ENCODE peak calls at places on chromosomes 16 and 17, in nine cellular contexts. V, Z, O, K, X, F, U, A and S are unnamed samples.

GRCh38 chr16:15825750-15826305 is 31.0 kb downstream of the MYH11 start:
- DNase-seq in V (no peak), X (no peak), A (no peak), O (no peak), K (no peak), F (no peak), U (no peak), Z (no peak), S (no peak)

GRCh38 chr17:37824534-37825485 is 80.0 kb upstream of the HNF1B start:
- DNase-seq in K (peak), F (peak), X (no peak), O (peak), U (peak), A (no peak), V (no peak), Z (no peak), S (no peak)

GRCh38 chr17:50533720-50534148 is 1.2 kb downstream of the EPN3 start:
- DNase-seq in A (no peak), F (no peak), U (peak), K (peak), Z (peak), V (peak), O (no peak), X (peak), S (no peak)

GRCh38 chr16:54050281-54051210 is 236.0 kb downstream of the IRX3 start:
- DNase-seq in V (no peak), A (no peak), O (no peak), Z (no peak), U (no peak), F (no peak), K (no peak), X (no peak), S (peak)

GRCh38 chr16:58024673-58025350 is 742 bp upstream of the MMP15 start:
- DNase-seq in O (no peak), U (peak), K (no peak), V (peak), F (peak), X (peak), Z (no peak), A (no peak), S (no peak)

GRCh38 chr17:81309140-81309858 is 14.2 kb upstream of the SLC38A10 start:
- DNase-seq in A (peak), F (peak), X (peak), K (peak), O (no peak), Z (peak), U (peak), V (peak), S (no peak)

GRCh38 chr17:33889079-33889478 is 366.0 kb upstream of the CCL2 start:
- DNase-seq in K (no peak), V (no peak), F (no peak), A (no peak), O (no peak), X (no peak), Z (no peak), U (no peak), S (no peak)

GRCh38 chr17:8846768-8847211 is 20.7 kb downstream of the PIK3R6 start:
- DNase-seq in O (peak), X (no peak), U (peak), V (no peak), A (no peak), Z (no peak), K (peak), F (peak), S (no peak)

GRCh38 chr16:12214509-12214908 is 238.0 kb downstream of the SNX29 start:
- DNase-seq in U (no peak), F (no peak), Z (no peak), A (no peak), X (no peak), V (no peak), K (no peak), O (no peak), S (no peak)

GRCh38 chr17:11618861-11619566 is 20.7 kb downstream of the DNAH9 start:
- DNase-seq in U (no peak), A (no peak), K (peak), F (peak), V (peak), Z (peak), O (peak), X (peak), S (no peak)

GRCh38 chr17:78680436-78680835 is 101.6 kb downstream of the CYTH1 start:
- DNase-seq in F (no peak), O (no peak), Z (no peak), V (no peak), U (no peak), K (no peak), A (no peak), X (no peak), S (no peak)

GRCh38 chr17:76714822-76715461 is 4.2 kb upstream of the MXRA7 start:
- DNase-seq in V (peak), Z (peak), U (peak), F (peak), A (peak), K (no peak), X (peak), O (no peak), S (no peak)

GRCh38 chr17:60066576-60066975 is 12.1 kb downstream of the HEATR6 start:
- DNase-seq in K (no peak), U (no peak), V (no peak), O (no peak), A (no peak), X (no peak), F (no peak), Z (no peak), S (no peak)

GRCh38 chr17:61570118-61570517 is 20.9 kb downstream of the NACA2 start:
- DNase-seq in A (no peak), X (no peak), F (peak), K (peak), O (no peak), U (no peak), Z (no peak), V (no peak), S (no peak)

GRCh38 chr17:81429813-81430510 is 34.7 kb downstream of the BAHCC1 start:
- DNase-seq in U (no peak), O (no peak), X (peak), F (no peak), K (peak), Z (no peak), A (peak), V (no peak), S (no peak)

GRCh38 chr16:50198802-50199410 is 45.8 kb downstream of the TENT4B start:
- DNase-seq in O (no peak), F (no peak), V (no peak), K (no peak), A (no peak), X (no peak), U (no peak), Z (no peak), S (no peak)

GRCh38 chr17:30378191-30378796 is 433 bp upstream of the CPD start:
- DNase-seq in V (peak), X (peak), A (peak), Z (peak), U (peak), O (no peak), K (no peak), F (no peak), S (no peak)

GRCh38 chr17:36703860-36704266 is 102.5 kb downstream of the MRM1 start:
- DNase-seq in O (no peak), F (peak), V (no peak), A (peak), Z (no peak), U (peak), K (peak), X (peak), S (no peak)

GRCh38 chr17:60899115-60899514 is 221.5 kb downstream of the BCAS3 start:
- DNase-seq in K (no peak), A (no peak), X (no peak), F (no peak), V (no peak), U (no peak), O (no peak), Z (no peak), S (no peak)

GRCh38 chr17:10384175-10384574 is 11.4 kb upstream of the MYH13 start:
- DNase-seq in A (no peak), V (no peak), U (peak), Z (no peak), K (no peak), X (no peak), F (no peak), O (no peak), S (no peak)

GRCh38 chr16:72131036-72131435 is 37.4 kb downstream of the DHX38 start:
- DNase-seq in X (no peak), U (no peak), A (no peak), V (no peak), Z (no peak), O (no peak), F (no peak), K (peak), S (no peak)

GRCh38 chr17:48162946-48163506 is 55.5 kb downstream of the SNX11 start:
- DNase-seq in A (no peak), X (peak), K (no peak), V (peak), Z (no peak), U (no peak), F (peak), O (no peak), S (no peak)

GRCh38 chr17:43779145-43780125 is 658 bp upstream of the DUSP3 start:
- DNase-seq in V (no peak), F (peak), X (no peak), A (no peak), O (no peak), U (peak), K (no peak), Z (no peak), S (no peak)

GRCh38 chr16:87231295-87231694 is 85.9 kb downstream of the C16orf95 start:
- DNase-seq in F (no peak), Z (no peak), A (no peak), V (no peak), O (no peak), K (no peak), U (no peak), X (no peak), S (no peak)

GRCh38 chr16:87231911-87232310 is 85.3 kb downstream of the C16orf95 start:
- DNase-seq in F (no peak), O (no peak), X (no peak), K (no peak), A (no peak), U (no peak), Z (no peak), V (no peak), S (no peak)

GRCh38 chr16:87235810-87236515 is 81.2 kb downstream of the C16orf95 start:
- DNase-seq in K (no peak), U (no peak), Z (no peak), O (no peak), X (no peak), A (no peak), F (no peak), V (no peak), S (no peak)

GRCh38 chr16:87234601-87235000 is 82.6 kb downstream of the C16orf95 start:
- DNase-seq in K (no peak), A (no peak), Z (no peak), V (no peak), O (no peak), X (no peak), F (no peak), U (no peak), S (no peak)

GRCh38 chr16:87233928-87234327 is 83.3 kb downstream of the C16orf95 start:
- DNase-seq in U (no peak), Z (no peak), F (peak), X (no peak), A (no peak), O (no peak), V (no peak), K (peak), S (no peak)
- TF ChIP-seq CTCF in U (peak), Z (no peak), F (no peak), X (no peak), A (no peak), O (peak), V (no peak), K (peak), S (peak)

GRCh38 chr17:65287040-65287439 is 149.9 kb downstream of the RGS9 start:
- DNase-seq in A (no peak), X (no peak), F (no peak), O (no peak), U (peak), V (no peak), K (no peak), Z (no peak), S (no peak)

GRCh38 chr17:65290616-65291015 is 153.4 kb downstream of the RGS9 start:
- DNase-seq in U (no peak), V (peak), F (no peak), Z (no peak), A (no peak), X (no peak), O (no peak), K (no peak), S (no peak)

GRCh38 chr17:65293584-65294183 is 156.5 kb downstream of the RGS9 start:
- DNase-seq in F (no peak), Z (no peak), A (no peak), X (no peak), O (no peak), U (no peak), V (no peak), K (no peak), S (no peak)

GRCh38 chr17:65292430-65292829 is 155.3 kb downstream of the RGS9 start:
- DNase-seq in V (no peak), U (no peak), Z (no peak), F (no peak), K (no peak), O (no peak), A (no peak), X (no peak), S (no peak)

DNA sequence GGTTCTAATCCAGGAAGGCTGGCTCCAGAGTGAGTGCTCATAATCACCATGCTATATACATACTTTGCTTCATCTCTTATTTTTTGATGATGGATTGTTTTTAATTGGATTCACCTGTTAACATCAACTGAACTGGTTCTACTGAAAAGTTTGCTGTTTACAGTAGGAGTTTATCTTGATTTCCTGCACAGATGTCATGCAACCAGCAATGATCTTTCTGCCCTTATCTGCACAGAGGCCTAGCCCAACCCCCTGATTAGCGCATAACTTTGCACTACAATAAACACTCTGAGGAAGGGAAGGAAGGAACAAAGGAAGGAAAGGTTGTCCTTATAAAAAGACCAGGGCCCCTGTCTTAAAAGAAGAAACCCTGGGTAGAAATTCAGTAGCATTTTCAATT is 152.9 kb downstream of the RGS9 start:
- DNase-seq in X (no peak), Z (no peak), O (no peak), U (no peak), V (no peak), F (no peak), K (no peak), A (no peak), S (no peak)
- H3K4me3 ChIP-seq in X (no peak), Z (no peak), O (no peak), U (no peak), V (no peak), F (no peak), K (no peak), A (no peak), S (no peak)

GRCh38 chr17:27458524-27458908 is 2.3 kb downstream of the KSR1 start:
- DNase-seq in F (no peak), V (no peak), U (no peak), Z (no peak), X (no peak), A (no peak), O (no peak), K (no peak), S (no peak)

GRCh38 chr17:27456681-27457404 is 595 bp downstream of the KSR1 start:
- DNase-seq in U (no peak), A (peak), V (no peak), K (no peak), F (no peak), X (peak), Z (peak), O (no peak), S (no peak)

GRCh38 chr17:27457405-27457730 is 1.1 kb downstream of the KSR1 start:
- DNase-seq in X (no peak), A (no peak), Z (no peak), O (no peak), V (no peak), K (no peak), F (no peak), U (no peak), S (no peak)

GRCh38 chr17:27459433-27459832 is 3.2 kb downstream of the KSR1 start:
- DNase-seq in A (no peak), O (no peak), K (no peak), X (no peak), U (no peak), V (no peak), Z (no peak), F (no peak), S (no peak)

GRCh38 chr17:27457731-27458523 is 1.7 kb downstream of the KSR1 start:
- DNase-seq in Z (no peak), A (no peak), V (no peak), U (peak), O (peak), K (no peak), X (no peak), F (no peak), S (peak)
- TF ChIP-seq CTCF in Z (no peak), A (no peak), V (no peak), U (no peak), O (no peak), K (no peak), X (no peak), F (no peak), S (no peak)

GRCh38 chr17:56292010-56292409 is 138.7 kb downstream of the ANKFN1 start:
- DNase-seq in A (no peak), K (peak), F (no peak), V (no peak), O (no peak), Z (no peak), X (no peak), U (no peak), S (peak)

GRCh38 chr17:56291226-56291805 is 138.0 kb downstream of the ANKFN1 start:
- DNase-seq in V (no peak), A (no peak), F (no peak), Z (no peak), X (no peak), O (no peak), U (no peak), K (peak), S (no peak)

GRCh38 chr17:56292628-56293027 is 139.4 kb downstream of the ANKFN1 start:
- DNase-seq in O (no peak), K (peak), X (no peak), A (no peak), U (no peak), F (no peak), V (no peak), Z (no peak), S (no peak)

GRCh38 chr17:56300191-56300590 is 146.9 kb downstream of the ANKFN1 start:
- DNase-seq in Z (no peak), X (no peak), F (no peak), O (no peak), V (no peak), U (no peak), K (no peak), A (no peak), S (no peak)

DNA sequence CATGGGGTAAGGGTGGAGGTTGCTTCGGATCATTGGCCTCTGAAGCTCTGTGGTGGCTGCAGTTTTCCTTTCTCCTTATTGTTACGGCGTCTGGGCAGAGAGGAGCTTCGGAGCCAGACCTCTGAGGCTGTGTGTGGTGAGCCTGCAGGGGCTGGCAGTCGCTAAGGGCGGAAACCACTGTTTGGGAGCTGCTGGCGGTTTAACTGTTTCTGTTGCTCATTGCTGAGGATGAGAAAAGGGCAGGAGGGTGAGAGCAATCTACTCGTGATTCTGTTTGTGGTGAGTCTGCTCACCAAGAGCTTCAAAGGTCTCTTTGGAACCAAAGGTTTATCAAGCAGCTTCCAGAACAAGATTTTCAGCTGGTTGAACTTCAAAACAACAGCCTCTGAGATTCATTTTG is 143.9 kb downstream of the ANKFN1 start:
- DNase-seq in V (no peak), K (peak), U (no peak), X (no peak), F (no peak), A (no peak), Z (no peak), O (no peak), S (no peak)
- H3K4me3 ChIP-seq in V (no peak), K (no peak), U (no peak), X (no peak), F (no peak), A (no peak), Z (no peak), O (no peak), S (no peak)

DNA sequence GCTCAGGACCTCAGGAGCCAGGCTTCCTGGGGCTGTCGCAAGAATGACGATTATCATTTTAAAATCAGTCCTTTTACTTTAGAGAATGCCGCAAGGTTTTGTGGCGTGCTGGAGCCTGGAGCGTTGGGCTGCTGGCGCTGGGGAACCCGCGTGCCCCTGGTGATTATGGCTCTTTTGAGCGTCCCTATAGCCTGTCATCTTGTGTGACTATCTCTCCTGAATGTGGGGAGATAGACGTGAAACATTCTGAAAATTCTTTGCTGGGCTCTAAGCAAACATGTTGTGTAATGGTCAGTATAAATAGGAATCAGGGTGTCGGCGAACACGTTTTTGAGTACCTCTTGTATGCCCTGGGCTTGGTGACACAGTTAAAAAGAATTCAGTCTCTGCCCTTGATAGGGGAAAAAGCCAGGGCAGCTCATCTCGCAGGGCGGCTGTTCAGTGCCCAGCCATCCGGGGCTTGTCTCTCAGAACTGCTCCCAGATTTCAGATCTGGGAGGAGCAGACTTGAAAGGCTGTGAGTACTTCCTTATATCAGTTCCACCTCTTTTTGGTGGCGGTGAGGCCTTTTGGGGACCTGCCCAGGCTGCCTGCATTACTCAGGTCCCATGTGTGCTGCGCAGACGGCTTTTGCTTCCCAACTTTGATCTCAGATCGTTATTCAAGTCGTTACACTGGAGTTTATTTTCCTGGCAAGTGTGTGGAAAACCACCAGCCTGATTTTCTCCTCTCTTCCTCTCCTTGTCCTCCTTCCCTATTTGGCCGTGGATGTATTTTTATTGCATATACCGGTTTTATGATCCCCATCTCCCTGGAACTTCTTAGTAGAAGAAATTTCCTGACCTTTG is 976 bp downstream of the SLC7A6 start:
- DNase-seq in F (peak), V (peak), U (peak), Z (no peak), A (no peak), X (no peak), O (no peak), K (peak), S (peak)
- TF ChIP-seq CTCF in F (no peak), V (no peak), U (no peak), Z (no peak), A (no peak), X (no peak), O (no peak), K (no peak), S (no peak)

DNA sequence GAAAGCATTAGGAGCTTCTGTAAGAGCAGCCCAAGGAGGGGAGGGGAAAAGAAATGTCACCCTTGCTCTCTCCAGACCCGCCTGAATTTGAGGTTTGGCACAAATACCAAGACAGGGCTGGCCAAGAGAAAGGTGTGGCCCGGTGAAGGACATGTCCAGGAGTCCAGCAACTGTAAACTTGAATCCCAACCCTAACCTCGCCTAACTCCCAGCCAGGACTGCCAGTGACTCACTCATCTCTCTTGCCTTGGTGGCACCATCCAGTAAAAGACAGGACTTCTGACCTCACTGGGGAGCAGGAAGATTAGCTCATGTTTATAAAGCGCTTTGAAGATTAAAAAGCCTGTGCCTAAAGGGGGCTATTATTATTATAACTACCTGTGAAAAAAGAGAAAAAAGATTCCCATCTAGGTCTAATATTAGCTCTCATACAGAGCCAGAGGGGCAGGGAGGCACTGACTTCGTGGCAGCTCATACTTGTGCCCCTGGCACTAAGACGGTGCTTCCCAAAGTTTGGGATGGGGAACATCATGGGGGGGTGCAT is 335.3 kb downstream of the SOX9 start:
- DNase-seq in Z (no peak), V (peak), X (no peak), A (no peak), U (no peak), O (no peak), K (peak), F (peak), S (no peak)
- H3K4me3 ChIP-seq in Z (no peak), V (no peak), X (no peak), A (no peak), U (no peak), O (no peak), K (no peak), F (peak), S (no peak)